ENCODE peak calls at places on chromosomes 16 and 17, in five cellular contexts. U is left lung, N is heart left ventricle, E is aorta, T is tibial artery. B is an unnamed sample.
A peak's percentile ranks its signal among the peaks of the same experiment; 100 is the strongest.

GRCh38 chr17:39400547-39401411 is 647 bp downstream of the FBXL20 start:
- DNase-seq in U (peak; percentile 41), N (no peak), E (peak; percentile 55), T (peak; percentile 70), B (peak; percentile 41)

GRCh38 chr17:50356418-50356817 is 10.5 kb downstream of the XYLT2 start:
- DNase-seq in U (no peak), N (no peak), E (no peak), T (no peak), B (no peak)

GRCh38 chr17:72030067-72030899 is 90.5 kb upstream of the SOX9 start:
- DNase-seq in U (no peak), N (peak; percentile 16), E (peak; percentile 50), T (no peak), B (peak; percentile 60)

GRCh38 chr17:67377727-67378443 is 804 bp downstream of the PITPNC1 start:
- DNase-seq in U (peak; percentile 66), N (peak; percentile 47), E (peak; percentile 73), T (peak; percentile 78), B (peak; percentile 64)

GRCh38 chr17:28474035-28474640 is 694 bp downstream of the SLC13A2 start:
- DNase-seq in U (no peak), N (no peak), E (no peak), T (peak; percentile 35), B (no peak)

GRCh38 chr16:65494080-65494479 is 372.2 kb upstream of the CDH11 start:
- DNase-seq in U (no peak), N (no peak), E (no peak), T (no peak), B (no peak)

GRCh38 chr17:7266784-7267183 is 4.5 kb upstream of the CLDN7 start:
- DNase-seq in U (no peak), N (no peak), E (no peak), T (no peak), B (no peak)

GRCh38 chr16:69217433-69217832 is 30.5 kb downstream of the SNTB2 start:
- DNase-seq in U (no peak), N (no peak), E (no peak), T (no peak), B (no peak)

GRCh38 chr16:54102888-54103866 is 183.4 kb downstream of the IRX3 start:
- DNase-seq in U (no peak), N (no peak), E (no peak), T (no peak), B (no peak)
- H3K27ac ChIP-seq in U (no peak overlapping the region), N (no peak overlapping the region), E (no peak overlapping the region), T (no peak overlapping the region), B (no peak overlapping the region)

DNA sequence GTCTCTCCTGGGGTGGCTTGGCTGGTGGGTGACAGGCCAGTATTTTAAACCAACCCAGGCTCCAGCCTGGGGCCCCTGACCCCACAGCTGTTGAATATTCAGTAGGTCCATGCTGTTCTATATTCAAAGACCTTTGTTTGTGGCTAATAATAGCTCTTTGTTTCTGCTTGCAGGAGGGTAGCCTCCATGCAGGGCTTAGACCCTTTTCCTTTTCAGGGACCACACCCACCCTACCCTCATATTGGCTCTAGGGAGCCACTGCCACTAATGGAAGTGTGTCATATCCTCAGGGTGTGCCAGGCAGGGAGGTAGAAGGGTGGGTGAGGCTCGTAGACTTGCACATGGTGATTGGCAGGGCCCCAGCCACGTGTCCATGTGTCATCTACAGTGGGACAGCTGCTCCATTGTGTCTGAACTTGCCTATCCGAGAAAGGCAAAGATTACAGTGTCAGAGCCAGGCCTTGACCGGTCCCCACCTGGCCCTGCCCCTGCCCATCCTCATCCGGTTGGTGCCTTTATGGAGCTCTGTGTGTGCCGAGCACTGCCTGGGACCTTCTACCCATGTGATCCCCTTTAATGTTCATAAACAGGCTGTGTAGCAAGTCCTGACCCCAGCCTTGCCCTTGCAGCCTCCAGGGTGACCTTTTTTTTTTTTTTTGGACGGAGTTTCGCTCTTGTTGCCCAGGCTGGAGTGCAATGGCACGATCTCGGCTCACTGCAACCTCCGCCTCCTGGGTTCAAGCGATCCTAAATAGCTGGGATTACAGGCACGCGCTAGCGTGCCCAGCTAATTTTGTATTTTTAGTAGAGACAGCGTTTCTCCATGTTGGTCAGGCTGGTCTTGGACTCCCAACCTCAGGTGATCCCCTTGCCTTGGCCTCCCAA is 22.1 kb downstream of the TMC7 start:
- DNase-seq in U (no peak), N (peak; percentile 60), E (no peak), T (no peak), B (peak; percentile 54)
- H3K4me3 ChIP-seq in U (no peak overlapping the region), N (no peak overlapping the region), E (no peak overlapping the region), T (no peak overlapping the region), B (no peak overlapping the region)

DNA sequence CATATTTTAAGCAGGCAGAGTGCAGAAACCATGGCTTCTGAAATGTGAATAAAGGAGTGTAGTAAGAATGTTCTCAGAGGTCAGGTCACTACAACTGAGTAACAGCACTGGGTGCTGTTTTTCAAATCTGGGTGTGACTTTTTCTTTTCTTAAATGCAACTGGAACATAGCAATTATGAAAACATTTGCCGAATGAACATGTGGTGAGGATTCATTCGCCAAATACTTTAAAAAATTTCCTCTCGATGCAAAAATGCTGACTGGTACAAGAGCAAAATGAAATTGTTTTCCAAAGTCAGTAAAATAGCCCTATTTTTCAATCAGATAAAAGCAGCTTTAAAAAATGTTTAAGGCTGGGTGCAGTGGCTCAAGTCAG is 18.6 kb downstream of the ZDHHC7 start:
- DNase-seq in U (no peak), N (no peak), E (no peak), T (no peak), B (no peak)
- H3K36me3 ChIP-seq in U (peaks cover 62% of the 10 kb centered on the region), N (peaks cover 68% of the 10 kb centered on the region), E (peaks cover 8% of the 10 kb centered on the region), T (peaks cover 30% of the 10 kb centered on the region), B (peaks cover 77% of the 10 kb centered on the region)

DNA sequence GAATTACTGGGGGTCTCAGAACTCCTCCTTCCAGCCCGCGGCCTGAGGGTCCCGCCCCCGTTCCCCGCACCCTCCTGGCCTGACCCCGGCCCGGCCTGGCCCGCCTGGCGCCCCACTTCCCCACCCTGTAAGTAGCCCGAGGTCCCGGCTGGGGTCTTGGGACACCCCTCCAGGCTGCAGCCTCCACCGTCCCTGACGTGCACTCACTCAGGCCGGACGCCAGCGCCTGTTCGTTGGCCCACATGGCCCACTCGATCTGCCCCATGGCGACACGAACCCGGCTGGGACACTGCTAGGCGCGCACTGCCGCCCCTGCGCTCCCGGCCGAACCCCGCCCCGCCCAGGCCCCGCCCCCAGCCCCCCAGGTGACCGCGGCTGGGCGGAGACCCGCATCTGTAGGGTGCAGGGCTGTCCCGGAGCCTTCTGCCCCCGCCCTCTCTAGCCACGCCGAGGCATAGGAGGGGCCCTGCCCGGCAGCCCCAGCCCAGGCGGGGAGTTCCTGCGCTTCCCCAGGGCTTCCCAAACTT is at the start of gene CYBA:
- DNase-seq in U (peak; percentile 90), N (peak; percentile 84), E (peak; percentile 92), T (peak; percentile 83), B (no peak)
- H3K27ac ChIP-seq in U (peak within 1 kb of the TSS; percentile 90), N (peak within 1 kb of the TSS; percentile 52), E (no peak within 1 kb of the TSS), T (peak within 1 kb of the TSS; percentile 64), B (no peak within 1 kb of the TSS)

DNA sequence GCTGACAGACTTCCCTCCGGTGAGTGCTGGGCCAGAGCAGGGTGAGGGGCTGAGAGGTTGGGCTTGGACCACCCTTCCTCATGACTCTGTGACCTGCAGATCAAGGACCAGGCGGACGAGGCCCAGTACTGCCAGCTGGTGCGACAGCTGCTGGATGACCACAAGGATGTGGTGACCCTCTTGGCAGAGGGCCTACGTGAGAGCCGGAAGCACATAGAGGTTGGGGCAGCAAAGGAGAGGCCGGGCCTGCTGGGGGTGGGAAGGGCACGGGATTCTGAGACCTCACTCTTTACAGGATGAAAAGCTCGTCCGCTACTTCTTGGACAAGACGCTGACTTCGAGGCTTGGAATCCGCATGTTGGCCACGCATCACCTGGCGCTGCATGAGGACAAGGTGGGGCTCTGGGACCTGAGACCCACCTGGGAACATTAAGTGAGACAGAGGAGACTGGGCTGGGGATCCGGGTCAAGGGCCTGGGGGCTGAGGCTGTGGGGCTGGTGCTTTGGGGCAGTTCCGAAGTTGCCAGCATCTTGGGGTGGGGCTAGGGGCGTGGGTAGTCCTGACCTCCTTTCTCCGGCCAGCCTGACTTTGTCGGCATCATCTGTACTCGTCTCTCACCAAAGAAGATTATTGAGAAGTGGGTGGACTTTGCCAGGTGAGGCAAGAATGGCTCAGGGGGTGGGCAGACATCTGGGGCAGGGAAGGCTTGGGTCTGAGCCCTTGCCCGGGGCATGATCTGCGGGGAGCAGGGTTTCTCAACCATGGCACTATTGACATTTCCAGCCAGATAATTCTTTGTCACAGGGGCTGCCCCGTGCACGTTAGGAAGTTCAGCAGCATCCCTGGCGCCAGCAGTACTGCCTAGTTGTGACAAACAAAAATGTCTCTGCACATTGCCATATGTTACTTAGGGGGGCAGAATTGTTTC is 2.2 kb downstream of the BCKDK start:
- DNase-seq in U (no peak), N (no peak), E (no peak), T (no peak), B (no peak)
- H3K4me3 ChIP-seq in U (no peak overlapping the region), N (no peak overlapping the region), E (no peak overlapping the region), T (no peak overlapping the region), B (no peak overlapping the region)

GRCh38 chr17:35821308-35821707 is 12.0 kb downstream of the TAF15 start:
- DNase-seq in U (no peak), N (no peak), E (no peak), T (no peak), B (no peak)
- H3K36me3 ChIP-seq in U (peaks cover 88% of the 10 kb centered on the region), N (peaks cover 88% of the 10 kb centered on the region), E (peaks cover 2% of the 10 kb centered on the region), T (peaks cover 71% of the 10 kb centered on the region), B (peaks cover 92% of the 10 kb centered on the region)